ENCODE peak calls at places on chromosomes 5 and 9, in nine cellular contexts. One of them, this sample, is unnamed.

GRCh38 chr5:159402328-159402727 is 72.0 kb upstream of the IL12B start:
- DNase-seq in GM04504: no peak
- DNase-seq in AG10803: no peak
- DNase-seq in RPMI8226: peak
- DNase-seq in activated T-helper 1 cell treated with anti-CD3 and anti-CD28 coated beads, Interleukin-2, amount 50 U/mL, for 16 hours: no peak
- DNase-seq in RWPE1: no peak
- DNase-seq in neuronal stem cell: no peak
- DNase-seq in foreskin fibroblast: no peak
- DNase-seq in effector CD4-positive, alpha-beta T cell: no peak
- DNase-seq in this sample: no peak

GRCh38 chr5:179219661-179220620 is 125.3 kb downstream of the ADAMTS2 start:
- DNase-seq in GM04504: no peak
- DNase-seq in AG10803: no peak
- DNase-seq in RPMI8226: no peak
- DNase-seq in activated T-helper 1 cell treated with anti-CD3 and anti-CD28 coated beads, Interleukin-2, amount 50 U/mL, for 16 hours: no peak
- DNase-seq in RWPE1: no peak
- DNase-seq in neuronal stem cell: no peak
- DNase-seq in foreskin fibroblast: no peak
- DNase-seq in effector CD4-positive, alpha-beta T cell: no peak
- DNase-seq in this sample: no peak

GRCh38 chr9:137715321-137715720 is 96.5 kb downstream of the EHMT1 start:
- DNase-seq in GM04504: no peak
- DNase-seq in AG10803: no peak
- DNase-seq in RPMI8226: no peak
- DNase-seq in activated T-helper 1 cell treated with anti-CD3 and anti-CD28 coated beads, Interleukin-2, amount 50 U/mL, for 16 hours: no peak
- DNase-seq in RWPE1: no peak
- DNase-seq in neuronal stem cell: no peak
- DNase-seq in foreskin fibroblast: no peak
- DNase-seq in effector CD4-positive, alpha-beta T cell: no peak
- DNase-seq in this sample: no peak

GRCh38 chr5:135313405-135313804 is 85.6 kb downstream of the MACROH2A1 start:
- DNase-seq in GM04504: no peak
- DNase-seq in AG10803: no peak
- DNase-seq in RPMI8226: no peak
- DNase-seq in activated T-helper 1 cell treated with anti-CD3 and anti-CD28 coated beads, Interleukin-2, amount 50 U/mL, for 16 hours: no peak
- DNase-seq in RWPE1: no peak
- DNase-seq in neuronal stem cell: no peak
- DNase-seq in foreskin fibroblast: no peak
- DNase-seq in effector CD4-positive, alpha-beta T cell: no peak
- DNase-seq in this sample: no peak

GRCh38 chr5:157516016-157516415 is 56.0 kb downstream of the NIPAL4 start:
- DNase-seq in GM04504: peak
- DNase-seq in AG10803: peak
- DNase-seq in RPMI8226: no peak
- DNase-seq in activated T-helper 1 cell treated with anti-CD3 and anti-CD28 coated beads, Interleukin-2, amount 50 U/mL, for 16 hours: no peak
- DNase-seq in RWPE1: peak
- DNase-seq in neuronal stem cell: no peak
- DNase-seq in foreskin fibroblast: peak
- DNase-seq in effector CD4-positive, alpha-beta T cell: no peak
- DNase-seq in this sample: no peak

GRCh38 chr9:73125651-73126050 is 26.0 kb upstream of the ANXA1 start:
- DNase-seq in GM04504: no peak
- DNase-seq in AG10803: no peak
- DNase-seq in RPMI8226: no peak
- DNase-seq in activated T-helper 1 cell treated with anti-CD3 and anti-CD28 coated beads, Interleukin-2, amount 50 U/mL, for 16 hours: no peak
- DNase-seq in RWPE1: no peak
- DNase-seq in neuronal stem cell: no peak
- DNase-seq in foreskin fibroblast: peak
- DNase-seq in effector CD4-positive, alpha-beta T cell: no peak
- DNase-seq in this sample: no peak

GRCh38 chr9:134560206-134560605 is 81.4 kb upstream of the COL5A1 start:
- DNase-seq in GM04504: no peak
- DNase-seq in AG10803: no peak
- DNase-seq in RPMI8226: no peak
- DNase-seq in activated T-helper 1 cell treated with anti-CD3 and anti-CD28 coated beads, Interleukin-2, amount 50 U/mL, for 16 hours: no peak
- DNase-seq in RWPE1: no peak
- DNase-seq in neuronal stem cell: no peak
- DNase-seq in foreskin fibroblast: no peak
- DNase-seq in effector CD4-positive, alpha-beta T cell: no peak
- DNase-seq in this sample: no peak

GRCh38 chr9:136658849-136659535 is 3.7 kb upstream of the EGFL7 start:
- DNase-seq in GM04504: no peak
- DNase-seq in AG10803: no peak
- DNase-seq in RPMI8226: no peak
- DNase-seq in activated T-helper 1 cell treated with anti-CD3 and anti-CD28 coated beads, Interleukin-2, amount 50 U/mL, for 16 hours: no peak
- DNase-seq in RWPE1: no peak
- DNase-seq in neuronal stem cell: no peak
- DNase-seq in foreskin fibroblast: no peak
- DNase-seq in effector CD4-positive, alpha-beta T cell: no peak
- DNase-seq in this sample: peak

GRCh38 chr9:22446589-22446949 is at the start of gene DMRTA1:
- DNase-seq in GM04504: no peak
- DNase-seq in AG10803: peak
- DNase-seq in RPMI8226: peak
- DNase-seq in activated T-helper 1 cell treated with anti-CD3 and anti-CD28 coated beads, Interleukin-2, amount 50 U/mL, for 16 hours: no peak
- DNase-seq in RWPE1: peak
- DNase-seq in neuronal stem cell: no peak
- DNase-seq in foreskin fibroblast: peak
- DNase-seq in effector CD4-positive, alpha-beta T cell: no peak
- DNase-seq in this sample: no peak

GRCh38 chr5:160702856-160703453 is 149.1 kb downstream of the ATP10B start:
- DNase-seq in GM04504: no peak
- DNase-seq in AG10803: no peak
- DNase-seq in RPMI8226: no peak
- DNase-seq in activated T-helper 1 cell treated with anti-CD3 and anti-CD28 coated beads, Interleukin-2, amount 50 U/mL, for 16 hours: no peak
- DNase-seq in RWPE1: no peak
- DNase-seq in neuronal stem cell: no peak
- DNase-seq in foreskin fibroblast: no peak
- DNase-seq in effector CD4-positive, alpha-beta T cell: no peak
- DNase-seq in this sample: no peak

GRCh38 chr5:95803271-95804148 is 19.0 kb downstream of the GLRX start:
- DNase-seq in GM04504: no peak
- DNase-seq in AG10803: no peak
- DNase-seq in RPMI8226: no peak
- DNase-seq in activated T-helper 1 cell treated with anti-CD3 and anti-CD28 coated beads, Interleukin-2, amount 50 U/mL, for 16 hours: no peak
- DNase-seq in RWPE1: no peak
- DNase-seq in neuronal stem cell: no peak
- DNase-seq in foreskin fibroblast: peak
- DNase-seq in effector CD4-positive, alpha-beta T cell: no peak
- DNase-seq in this sample: no peak

GRCh38 chr5:54301852-54302251 is 8.5 kb downstream of the ARL15 start:
- DNase-seq in GM04504: no peak
- DNase-seq in AG10803: no peak
- DNase-seq in RPMI8226: no peak
- DNase-seq in activated T-helper 1 cell treated with anti-CD3 and anti-CD28 coated beads, Interleukin-2, amount 50 U/mL, for 16 hours: no peak
- DNase-seq in RWPE1: no peak
- DNase-seq in neuronal stem cell: no peak
- DNase-seq in foreskin fibroblast: no peak
- DNase-seq in effector CD4-positive, alpha-beta T cell: no peak
- DNase-seq in this sample: no peak

GRCh38 chr5:50965621-50966362 is 299.4 kb downstream of the PARP8 start:
- DNase-seq in GM04504: no peak
- DNase-seq in AG10803: no peak
- DNase-seq in RPMI8226: no peak
- DNase-seq in activated T-helper 1 cell treated with anti-CD3 and anti-CD28 coated beads, Interleukin-2, amount 50 U/mL, for 16 hours: no peak
- DNase-seq in RWPE1: no peak
- DNase-seq in neuronal stem cell: peak
- DNase-seq in foreskin fibroblast: peak
- DNase-seq in effector CD4-positive, alpha-beta T cell: no peak
- DNase-seq in this sample: no peak

GRCh38 chr5:126104951-126105350 is 318.3 kb upstream of the GRAMD2B start:
- DNase-seq in GM04504: no peak
- DNase-seq in AG10803: no peak
- DNase-seq in RPMI8226: no peak
- DNase-seq in activated T-helper 1 cell treated with anti-CD3 and anti-CD28 coated beads, Interleukin-2, amount 50 U/mL, for 16 hours: no peak
- DNase-seq in RWPE1: no peak
- DNase-seq in neuronal stem cell: no peak
- DNase-seq in foreskin fibroblast: peak
- DNase-seq in effector CD4-positive, alpha-beta T cell: no peak
- DNase-seq in this sample: no peak

GRCh38 chr9:34417734-34418133 is 40.6 kb downstream of the FAM219A start:
- DNase-seq in GM04504: no peak
- DNase-seq in AG10803: no peak
- DNase-seq in RPMI8226: no peak
- DNase-seq in activated T-helper 1 cell treated with anti-CD3 and anti-CD28 coated beads, Interleukin-2, amount 50 U/mL, for 16 hours: no peak
- DNase-seq in RWPE1: no peak
- DNase-seq in neuronal stem cell: no peak
- DNase-seq in foreskin fibroblast: no peak
- DNase-seq in effector CD4-positive, alpha-beta T cell: no peak
- DNase-seq in this sample: no peak

GRCh38 chr5:169832845-169833244 is 147.4 kb downstream of the INSYN2B start:
- DNase-seq in GM04504: no peak
- DNase-seq in AG10803: no peak
- DNase-seq in RPMI8226: no peak
- DNase-seq in activated T-helper 1 cell treated with anti-CD3 and anti-CD28 coated beads, Interleukin-2, amount 50 U/mL, for 16 hours: no peak
- DNase-seq in RWPE1: no peak
- DNase-seq in neuronal stem cell: no peak
- DNase-seq in foreskin fibroblast: no peak
- DNase-seq in effector CD4-positive, alpha-beta T cell: no peak
- DNase-seq in this sample: no peak

GRCh38 chr9:110105107-110105506 is 102.9 kb downstream of the C9orf152 start:
- DNase-seq in GM04504: no peak
- DNase-seq in AG10803: peak
- DNase-seq in RPMI8226: no peak
- DNase-seq in activated T-helper 1 cell treated with anti-CD3 and anti-CD28 coated beads, Interleukin-2, amount 50 U/mL, for 16 hours: no peak
- DNase-seq in RWPE1: no peak
- DNase-seq in neuronal stem cell: no peak
- DNase-seq in foreskin fibroblast: no peak
- DNase-seq in effector CD4-positive, alpha-beta T cell: no peak
- DNase-seq in this sample: no peak

GRCh38 chr9:31323726-31324444 is 1060.6 kb upstream of the ACO1 start:
- DNase-seq in GM04504: no peak
- DNase-seq in AG10803: no peak
- DNase-seq in RPMI8226: no peak
- DNase-seq in activated T-helper 1 cell treated with anti-CD3 and anti-CD28 coated beads, Interleukin-2, amount 50 U/mL, for 16 hours: no peak
- DNase-seq in RWPE1: no peak
- DNase-seq in neuronal stem cell: no peak
- DNase-seq in foreskin fibroblast: no peak
- DNase-seq in effector CD4-positive, alpha-beta T cell: no peak
- DNase-seq in this sample: no peak

GRCh38 chr9:90964101-90965020 is 162.7 kb downstream of the SYK start:
- DNase-seq in GM04504: no peak
- DNase-seq in AG10803: no peak
- DNase-seq in RPMI8226: no peak
- DNase-seq in activated T-helper 1 cell treated with anti-CD3 and anti-CD28 coated beads, Interleukin-2, amount 50 U/mL, for 16 hours: no peak
- DNase-seq in RWPE1: no peak
- DNase-seq in neuronal stem cell: no peak
- DNase-seq in foreskin fibroblast: no peak
- DNase-seq in effector CD4-positive, alpha-beta T cell: no peak
- DNase-seq in this sample: no peak

GRCh38 chr9:134365791-134366222 is 39.6 kb downstream of the RXRA start:
- DNase-seq in GM04504: peak
- DNase-seq in AG10803: peak
- DNase-seq in RPMI8226: peak
- DNase-seq in activated T-helper 1 cell treated with anti-CD3 and anti-CD28 coated beads, Interleukin-2, amount 50 U/mL, for 16 hours: no peak
- DNase-seq in RWPE1: peak
- DNase-seq in neuronal stem cell: peak
- DNase-seq in foreskin fibroblast: peak
- DNase-seq in effector CD4-positive, alpha-beta T cell: no peak
- DNase-seq in this sample: no peak

GRCh38 chr9:28212979-28213378 is 639.7 kb upstream of the C9orf72 start:
- DNase-seq in GM04504: peak
- DNase-seq in AG10803: peak
- DNase-seq in RPMI8226: peak
- DNase-seq in activated T-helper 1 cell treated with anti-CD3 and anti-CD28 coated beads, Interleukin-2, amount 50 U/mL, for 16 hours: no peak
- DNase-seq in RWPE1: peak
- DNase-seq in neuronal stem cell: no peak
- DNase-seq in foreskin fibroblast: peak
- DNase-seq in effector CD4-positive, alpha-beta T cell: no peak
- DNase-seq in this sample: no peak

GRCh38 chr9:9499546-9499945 is 1113.3 kb downstream of the PTPRD start:
- DNase-seq in GM04504: no peak
- DNase-seq in AG10803: no peak
- DNase-seq in RPMI8226: no peak
- DNase-seq in activated T-helper 1 cell treated with anti-CD3 and anti-CD28 coated beads, Interleukin-2, amount 50 U/mL, for 16 hours: no peak
- DNase-seq in RWPE1: no peak
- DNase-seq in neuronal stem cell: no peak
- DNase-seq in foreskin fibroblast: no peak
- DNase-seq in effector CD4-positive, alpha-beta T cell: no peak
- DNase-seq in this sample: no peak

GRCh38 chr5:82011761-82012160 is 39.9 kb downstream of the ATG10 start:
- DNase-seq in GM04504: peak
- DNase-seq in AG10803: peak
- DNase-seq in RPMI8226: no peak
- DNase-seq in activated T-helper 1 cell treated with anti-CD3 and anti-CD28 coated beads, Interleukin-2, amount 50 U/mL, for 16 hours: no peak
- DNase-seq in RWPE1: no peak
- DNase-seq in neuronal stem cell: no peak
- DNase-seq in foreskin fibroblast: peak
- DNase-seq in effector CD4-positive, alpha-beta T cell: no peak
- DNase-seq in this sample: no peak

GRCh38 chr9:13688990-13689600 is 409.6 kb upstream of the MPDZ start:
- DNase-seq in GM04504: no peak
- DNase-seq in AG10803: peak
- DNase-seq in RPMI8226: no peak
- DNase-seq in activated T-helper 1 cell treated with anti-CD3 and anti-CD28 coated beads, Interleukin-2, amount 50 U/mL, for 16 hours: no peak
- DNase-seq in RWPE1: no peak
- DNase-seq in neuronal stem cell: no peak
- DNase-seq in foreskin fibroblast: peak
- DNase-seq in effector CD4-positive, alpha-beta T cell: no peak
- DNase-seq in this sample: no peak

GRCh38 chr5:33588654-33589372 is 148.0 kb downstream of the TARS1 start:
- DNase-seq in GM04504: no peak
- DNase-seq in AG10803: no peak
- DNase-seq in RPMI8226: peak
- DNase-seq in activated T-helper 1 cell treated with anti-CD3 and anti-CD28 coated beads, Interleukin-2, amount 50 U/mL, for 16 hours: no peak
- DNase-seq in RWPE1: no peak
- DNase-seq in neuronal stem cell: no peak
- DNase-seq in foreskin fibroblast: no peak
- DNase-seq in effector CD4-positive, alpha-beta T cell: no peak
- DNase-seq in this sample: peak

GRCh38 chr9:126615251-126615790 is 1.6 kb downstream of the LMX1B start:
- DNase-seq in GM04504: no peak
- DNase-seq in AG10803: peak
- DNase-seq in RPMI8226: peak
- DNase-seq in activated T-helper 1 cell treated with anti-CD3 and anti-CD28 coated beads, Interleukin-2, amount 50 U/mL, for 16 hours: no peak
- DNase-seq in RWPE1: no peak
- DNase-seq in neuronal stem cell: no peak
- DNase-seq in foreskin fibroblast: no peak
- DNase-seq in effector CD4-positive, alpha-beta T cell: no peak
- DNase-seq in this sample: no peak

GRCh38 chr5:176570044-176570443 is 20.9 kb downstream of the CDHR2 start:
- DNase-seq in GM04504: no peak
- DNase-seq in AG10803: peak
- DNase-seq in RPMI8226: no peak
- DNase-seq in activated T-helper 1 cell treated with anti-CD3 and anti-CD28 coated beads, Interleukin-2, amount 50 U/mL, for 16 hours: no peak
- DNase-seq in RWPE1: no peak
- DNase-seq in neuronal stem cell: no peak
- DNase-seq in foreskin fibroblast: peak
- DNase-seq in effector CD4-positive, alpha-beta T cell: no peak
- DNase-seq in this sample: no peak

This sample was measured in CD8-positive, alpha-beta memory T cell.